ENCODE peak calls at places on chromosomes 11 and 22, in six cellular contexts. One of them, this sample, is unnamed.

GRCh38 chr11:35787626-35788025 is 125.1 kb downstream of the TRIM44 start:
- DNase-seq in HCEC 1CT: no peak
- DNase-seq in HEK293T: no peak
- DNase-seq in mucosa of gallbladder: no peak
- DNase-seq in stimulated activated CD4-positive, alpha-beta T cell treated with anti-CD3 and anti-CD28 coated beads, TNF-alpha, amount 100 ng/mL, for 1 hour: no peak
- DNase-seq in OCI-LY7: no peak
- DNase-seq in this sample: no peak

GRCh38 chr11:3086671-3087150 is 29.5 kb upstream of the CARS1 start:
- DNase-seq in HCEC 1CT: no peak
- DNase-seq in OCI-LY7: no peak
- DNase-seq in stimulated activated CD4-positive, alpha-beta T cell treated with anti-CD3 and anti-CD28 coated beads, TNF-alpha, amount 100 ng/mL, for 1 hour: no peak
- DNase-seq in HEK293T: no peak
- DNase-seq in mucosa of gallbladder: no peak
- DNase-seq in this sample: no peak

GRCh38 chr22:41834005-41834975 is 1.4 kb downstream of the SREBF2 start:
- DNase-seq in HCEC 1CT: peak
- DNase-seq in OCI-LY7: peak
- DNase-seq in mucosa of gallbladder: no peak
- DNase-seq in HEK293T: no peak
- DNase-seq in stimulated activated CD4-positive, alpha-beta T cell treated with anti-CD3 and anti-CD28 coated beads, TNF-alpha, amount 100 ng/mL, for 1 hour: no peak
- DNase-seq in this sample: no peak

GRCh38 chr11:130817608-130817944 is 98.7 kb downstream of the SNX19 start:
- DNase-seq in HCEC 1CT: peak
- DNase-seq in HEK293T: no peak
- DNase-seq in mucosa of gallbladder: no peak
- DNase-seq in OCI-LY7: no peak
- DNase-seq in stimulated activated CD4-positive, alpha-beta T cell treated with anti-CD3 and anti-CD28 coated beads, TNF-alpha, amount 100 ng/mL, for 1 hour: no peak
- DNase-seq in this sample: no peak

GRCh38 chr22:25747245-25747944 is 5.4 kb downstream of the MYO18B start:
- DNase-seq in mucosa of gallbladder: peak
- DNase-seq in OCI-LY7: no peak
- DNase-seq in HEK293T: no peak
- DNase-seq in stimulated activated CD4-positive, alpha-beta T cell treated with anti-CD3 and anti-CD28 coated beads, TNF-alpha, amount 100 ng/mL, for 1 hour: no peak
- DNase-seq in HCEC 1CT: peak
- DNase-seq in this sample: no peak

GRCh38 chr11:10351768-10352641 is 47.1 kb downstream of the ADM start:
- DNase-seq in OCI-LY7: no peak
- DNase-seq in HCEC 1CT: peak
- DNase-seq in stimulated activated CD4-positive, alpha-beta T cell treated with anti-CD3 and anti-CD28 coated beads, TNF-alpha, amount 100 ng/mL, for 1 hour: no peak
- DNase-seq in mucosa of gallbladder: peak
- DNase-seq in HEK293T: peak
- DNase-seq in this sample: peak

GRCh38 chr22:47059076-47059475 is 296.6 kb downstream of the TBC1D22A start:
- DNase-seq in mucosa of gallbladder: no peak
- DNase-seq in stimulated activated CD4-positive, alpha-beta T cell treated with anti-CD3 and anti-CD28 coated beads, TNF-alpha, amount 100 ng/mL, for 1 hour: no peak
- DNase-seq in HCEC 1CT: no peak
- DNase-seq in HEK293T: no peak
- DNase-seq in OCI-LY7: peak
- DNase-seq in this sample: no peak

GRCh38 chr11:117384045-117384444 is 56.4 kb downstream of the CEP164 start:
- DNase-seq in mucosa of gallbladder: no peak
- DNase-seq in stimulated activated CD4-positive, alpha-beta T cell treated with anti-CD3 and anti-CD28 coated beads, TNF-alpha, amount 100 ng/mL, for 1 hour: no peak
- DNase-seq in HEK293T: no peak
- DNase-seq in HCEC 1CT: peak
- DNase-seq in OCI-LY7: no peak
- DNase-seq in this sample: no peak

GRCh38 chr22:50342651-50343540 is at the start of gene PPP6R2:
- DNase-seq in mucosa of gallbladder: peak
- DNase-seq in stimulated activated CD4-positive, alpha-beta T cell treated with anti-CD3 and anti-CD28 coated beads, TNF-alpha, amount 100 ng/mL, for 1 hour: peak
- DNase-seq in HCEC 1CT: peak
- DNase-seq in HEK293T: peak
- DNase-seq in OCI-LY7: peak
- DNase-seq in this sample: peak

GRCh38 chr22:17811119-17811518 is 36.9 kb upstream of the BID start:
- DNase-seq in stimulated activated CD4-positive, alpha-beta T cell treated with anti-CD3 and anti-CD28 coated beads, TNF-alpha, amount 100 ng/mL, for 1 hour: no peak
- DNase-seq in HCEC 1CT: no peak
- DNase-seq in OCI-LY7: no peak
- DNase-seq in mucosa of gallbladder: no peak
- DNase-seq in HEK293T: no peak
- DNase-seq in this sample: no peak

GRCh38 chr22:42279425-42280020 is 9.1 kb upstream of the TCF20 start:
- DNase-seq in OCI-LY7: no peak
- DNase-seq in stimulated activated CD4-positive, alpha-beta T cell treated with anti-CD3 and anti-CD28 coated beads, TNF-alpha, amount 100 ng/mL, for 1 hour: no peak
- DNase-seq in HCEC 1CT: no peak
- DNase-seq in HEK293T: no peak
- DNase-seq in mucosa of gallbladder: no peak
- DNase-seq in this sample: no peak

GRCh38 chr11:16881074-16881709 is 133.0 kb downstream of the PLEKHA7 start:
- DNase-seq in mucosa of gallbladder: peak
- DNase-seq in HCEC 1CT: peak
- DNase-seq in stimulated activated CD4-positive, alpha-beta T cell treated with anti-CD3 and anti-CD28 coated beads, TNF-alpha, amount 100 ng/mL, for 1 hour: no peak
- DNase-seq in HEK293T: no peak
- DNase-seq in OCI-LY7: no peak
- DNase-seq in this sample: no peak

GRCh38 chr22:40377931-40378330 is 7.5 kb downstream of the SGSM3 start:
- DNase-seq in stimulated activated CD4-positive, alpha-beta T cell treated with anti-CD3 and anti-CD28 coated beads, TNF-alpha, amount 100 ng/mL, for 1 hour: no peak
- DNase-seq in OCI-LY7: no peak
- DNase-seq in HEK293T: no peak
- DNase-seq in mucosa of gallbladder: no peak
- DNase-seq in HCEC 1CT: no peak
- DNase-seq in this sample: no peak

GRCh38 chr11:119422505-119423416 is at the start of gene THY1:
- DNase-seq in OCI-LY7: no peak
- DNase-seq in HCEC 1CT: peak
- DNase-seq in mucosa of gallbladder: no peak
- DNase-seq in HEK293T: no peak
- DNase-seq in stimulated activated CD4-positive, alpha-beta T cell treated with anti-CD3 and anti-CD28 coated beads, TNF-alpha, amount 100 ng/mL, for 1 hour: no peak
- DNase-seq in this sample: peak

GRCh38 chr11:32792948-32793475 is 1.4 kb downstream of the CCDC73 start:
- DNase-seq in HCEC 1CT: peak
- DNase-seq in HEK293T: peak
- DNase-seq in OCI-LY7: peak
- DNase-seq in mucosa of gallbladder: peak
- DNase-seq in stimulated activated CD4-positive, alpha-beta T cell treated with anti-CD3 and anti-CD28 coated beads, TNF-alpha, amount 100 ng/mL, for 1 hour: peak
- DNase-seq in this sample: peak

GRCh38 chr22:44879301-44879680 is 126.9 kb downstream of the ARHGAP8 start:
- DNase-seq in stimulated activated CD4-positive, alpha-beta T cell treated with anti-CD3 and anti-CD28 coated beads, TNF-alpha, amount 100 ng/mL, for 1 hour: no peak
- DNase-seq in HCEC 1CT: no peak
- DNase-seq in OCI-LY7: no peak
- DNase-seq in HEK293T: no peak
- DNase-seq in mucosa of gallbladder: no peak
- DNase-seq in this sample: no peak

GRCh38 chr11:128859563-128860441 is 7.3 kb downstream of the KCNJ1 start:
- DNase-seq in HEK293T: peak
- DNase-seq in mucosa of gallbladder: peak
- DNase-seq in stimulated activated CD4-positive, alpha-beta T cell treated with anti-CD3 and anti-CD28 coated beads, TNF-alpha, amount 100 ng/mL, for 1 hour: peak
- DNase-seq in OCI-LY7: peak
- DNase-seq in HCEC 1CT: peak
- DNase-seq in this sample: peak

GRCh38 chr11:71194702-71195101 is 57.7 kb downstream of the SHANK2 start:
- DNase-seq in OCI-LY7: no peak
- DNase-seq in stimulated activated CD4-positive, alpha-beta T cell treated with anti-CD3 and anti-CD28 coated beads, TNF-alpha, amount 100 ng/mL, for 1 hour: no peak
- DNase-seq in mucosa of gallbladder: no peak
- DNase-seq in HCEC 1CT: no peak
- DNase-seq in HEK293T: no peak
- DNase-seq in this sample: no peak

GRCh38 chr22:32880906-32881596 is 79.5 kb downstream of the TIMP3 start:
- DNase-seq in HCEC 1CT: no peak
- DNase-seq in HEK293T: peak
- DNase-seq in OCI-LY7: no peak
- DNase-seq in stimulated activated CD4-positive, alpha-beta T cell treated with anti-CD3 and anti-CD28 coated beads, TNF-alpha, amount 100 ng/mL, for 1 hour: no peak
- DNase-seq in mucosa of gallbladder: peak
- DNase-seq in this sample: no peak

GRCh38 chr11:87778341-87778740 is 396.9 kb downstream of the RAB38 start:
- DNase-seq in HCEC 1CT: no peak
- DNase-seq in HEK293T: no peak
- DNase-seq in OCI-LY7: no peak
- DNase-seq in stimulated activated CD4-positive, alpha-beta T cell treated with anti-CD3 and anti-CD28 coated beads, TNF-alpha, amount 100 ng/mL, for 1 hour: no peak
- DNase-seq in mucosa of gallbladder: no peak
- DNase-seq in this sample: no peak

GRCh38 chr11:34411786-34412185 is 26.9 kb upstream of the CAT start:
- DNase-seq in OCI-LY7: no peak
- DNase-seq in HEK293T: no peak
- DNase-seq in stimulated activated CD4-positive, alpha-beta T cell treated with anti-CD3 and anti-CD28 coated beads, TNF-alpha, amount 100 ng/mL, for 1 hour: no peak
- DNase-seq in HCEC 1CT: peak
- DNase-seq in mucosa of gallbladder: no peak
- DNase-seq in this sample: no peak

GRCh38 chr11:70506658-70506970 is 108.3 kb downstream of the CTTN start:
- DNase-seq in HCEC 1CT: no peak
- DNase-seq in stimulated activated CD4-positive, alpha-beta T cell treated with anti-CD3 and anti-CD28 coated beads, TNF-alpha, amount 100 ng/mL, for 1 hour: no peak
- DNase-seq in mucosa of gallbladder: no peak
- DNase-seq in HEK293T: no peak
- DNase-seq in OCI-LY7: no peak
- DNase-seq in this sample: no peak

GRCh38 chr22:42841444-42841843 is 15.6 kb downstream of the ARFGAP3 start:
- DNase-seq in HEK293T: no peak
- DNase-seq in OCI-LY7: no peak
- DNase-seq in HCEC 1CT: no peak
- DNase-seq in mucosa of gallbladder: no peak
- DNase-seq in stimulated activated CD4-positive, alpha-beta T cell treated with anti-CD3 and anti-CD28 coated beads, TNF-alpha, amount 100 ng/mL, for 1 hour: no peak
- DNase-seq in this sample: no peak

GRCh38 chr11:17015639-17016125 is 1.5 kb upstream of the PLEKHA7 start:
- DNase-seq in HCEC 1CT: peak
- DNase-seq in HEK293T: no peak
- DNase-seq in mucosa of gallbladder: no peak
- DNase-seq in stimulated activated CD4-positive, alpha-beta T cell treated with anti-CD3 and anti-CD28 coated beads, TNF-alpha, amount 100 ng/mL, for 1 hour: no peak
- DNase-seq in OCI-LY7: no peak
- DNase-seq in this sample: no peak

GRCh38 chr11:117985953-117986887 is at the start of gene IL10RA:
- DNase-seq in HCEC 1CT: no peak
- DNase-seq in mucosa of gallbladder: peak
- DNase-seq in HEK293T: peak
- DNase-seq in OCI-LY7: peak
- DNase-seq in stimulated activated CD4-positive, alpha-beta T cell treated with anti-CD3 and anti-CD28 coated beads, TNF-alpha, amount 100 ng/mL, for 1 hour: peak
- DNase-seq in this sample: peak

GRCh38 chr11:88308576-88308975 is 29.0 kb downstream of the CTSC start:
- DNase-seq in stimulated activated CD4-positive, alpha-beta T cell treated with anti-CD3 and anti-CD28 coated beads, TNF-alpha, amount 100 ng/mL, for 1 hour: no peak
- DNase-seq in HCEC 1CT: no peak
- DNase-seq in HEK293T: no peak
- DNase-seq in OCI-LY7: no peak
- DNase-seq in mucosa of gallbladder: no peak
- DNase-seq in this sample: no peak

GRCh38 chr11:128290106-128290840 is 297.1 kb downstream of the ETS1 start:
- DNase-seq in HCEC 1CT: peak
- DNase-seq in HEK293T: peak
- DNase-seq in OCI-LY7: peak
- DNase-seq in mucosa of gallbladder: peak
- DNase-seq in stimulated activated CD4-positive, alpha-beta T cell treated with anti-CD3 and anti-CD28 coated beads, TNF-alpha, amount 100 ng/mL, for 1 hour: peak
- DNase-seq in this sample: peak

GRCh38 chr22:48333323-48333763 is 1494.3 kb downstream of the BRD1 start:
- DNase-seq in HEK293T: no peak
- DNase-seq in OCI-LY7: no peak
- DNase-seq in stimulated activated CD4-positive, alpha-beta T cell treated with anti-CD3 and anti-CD28 coated beads, TNF-alpha, amount 100 ng/mL, for 1 hour: no peak
- DNase-seq in mucosa of gallbladder: no peak
- DNase-seq in HCEC 1CT: no peak
- DNase-seq in this sample: no peak

GRCh38 chr22:27533105-27533504 is 268.5 kb downstream of the MN1 start:
- DNase-seq in HEK293T: no peak
- DNase-seq in mucosa of gallbladder: no peak
- DNase-seq in stimulated activated CD4-positive, alpha-beta T cell treated with anti-CD3 and anti-CD28 coated beads, TNF-alpha, amount 100 ng/mL, for 1 hour: no peak
- DNase-seq in OCI-LY7: no peak
- DNase-seq in HCEC 1CT: no peak
- DNase-seq in this sample: no peak

GRCh38 chr22:49345896-49346295 is 481.8 kb downstream of the BRD1 start:
- DNase-seq in mucosa of gallbladder: no peak
- DNase-seq in HCEC 1CT: no peak
- DNase-seq in OCI-LY7: no peak
- DNase-seq in stimulated activated CD4-positive, alpha-beta T cell treated with anti-CD3 and anti-CD28 coated beads, TNF-alpha, amount 100 ng/mL, for 1 hour: no peak
- DNase-seq in HEK293T: no peak
- DNase-seq in this sample: no peak

GRCh38 chr22:20424937-20425587 is 12.6 kb downstream of the SCARF2 start:
- DNase-seq in OCI-LY7: no peak
- DNase-seq in HEK293T: no peak
- DNase-seq in HCEC 1CT: no peak
- DNase-seq in mucosa of gallbladder: no peak
- DNase-seq in stimulated activated CD4-positive, alpha-beta T cell treated with anti-CD3 and anti-CD28 coated beads, TNF-alpha, amount 100 ng/mL, for 1 hour: no peak
- DNase-seq in this sample: no peak

GRCh38 chr22:49025791-49026475 is 801.7 kb downstream of the BRD1 start:
- DNase-seq in HEK293T: no peak
- DNase-seq in HCEC 1CT: no peak
- DNase-seq in OCI-LY7: no peak
- DNase-seq in stimulated activated CD4-positive, alpha-beta T cell treated with anti-CD3 and anti-CD28 coated beads, TNF-alpha, amount 100 ng/mL, for 1 hour: no peak
- DNase-seq in mucosa of gallbladder: no peak
- DNase-seq in this sample: no peak

GRCh38 chr11:110679323-110679980 is 32.8 kb downstream of the ARHGAP20 start:
- DNase-seq in OCI-LY7: no peak
- DNase-seq in HCEC 1CT: peak
- DNase-seq in HEK293T: no peak
- DNase-seq in mucosa of gallbladder: no peak
- DNase-seq in stimulated activated CD4-positive, alpha-beta T cell treated with anti-CD3 and anti-CD28 coated beads, TNF-alpha, amount 100 ng/mL, for 1 hour: no peak
- DNase-seq in this sample: no peak

GRCh38 chr22:42313804-42314581 is 43.5 kb upstream of the TCF20 start:
- DNase-seq in HCEC 1CT: no peak
- DNase-seq in OCI-LY7: peak
- DNase-seq in HEK293T: peak
- DNase-seq in stimulated activated CD4-positive, alpha-beta T cell treated with anti-CD3 and anti-CD28 coated beads, TNF-alpha, amount 100 ng/mL, for 1 hour: no peak
- DNase-seq in mucosa of gallbladder: peak
- DNase-seq in this sample: peak

GRCh38 chr11:16352707-16353106 is 3.6 kb downstream of the SOX6 start:
- DNase-seq in HCEC 1CT: no peak
- DNase-seq in stimulated activated CD4-positive, alpha-beta T cell treated with anti-CD3 and anti-CD28 coated beads, TNF-alpha, amount 100 ng/mL, for 1 hour: no peak
- DNase-seq in mucosa of gallbladder: no peak
- DNase-seq in OCI-LY7: no peak
- DNase-seq in HEK293T: no peak
- DNase-seq in this sample: no peak

This sample was measured in neuronal stem cell.